ENCODE peak calls at places on chromosomes 2 and 18, in nine cellular contexts. O, S, X, T, I, N, A, M and Y are unnamed samples.

GRCh38 chr2:181554511-181554910 is 97.3 kb downstream of the ITGA4 start:
- DNase-seq in O (no peak), S (no peak), X (no peak), T (no peak), I (no peak), N (no peak), A (no peak), M (no peak), Y (no peak)

GRCh38 chr2:44286884-44287638 is 11.8 kb downstream of the SLC3A1 start:
- DNase-seq in O (no peak), S (no peak), X (no peak), T (no peak), I (no peak), N (no peak), A (no peak), M (no peak), Y (no peak)

GRCh38 chr2:42905341-42906114 is 113.1 kb upstream of the HAAO start:
- DNase-seq in O (no peak), S (no peak), X (no peak), T (no peak), I (no peak), N (peak), A (peak), M (no peak), Y (no peak)

GRCh38 chr2:3149441-3150217 is 228.0 kb downstream of the EIPR1 start:
- DNase-seq in O (no peak), S (no peak), X (no peak), T (no peak), I (no peak), N (no peak), A (no peak), M (no peak), Y (no peak)

GRCh38 chr2:2524340-2524941 is 193.4 kb upstream of the MYT1L start:
- DNase-seq in O (no peak), S (no peak), X (no peak), T (no peak), I (no peak), N (no peak), A (no peak), M (no peak), Y (no peak)

GRCh38 chr18:23225518-23225917 is 90.2 kb downstream of the CABLES1 start:
- DNase-seq in O (no peak), S (no peak), X (peak), T (no peak), I (no peak), N (peak), A (peak), M (peak), Y (no peak)

GRCh38 chr2:60759654-60760053 is 3.6 kb downstream of the PAPOLG start:
- DNase-seq in O (no peak), S (peak), X (no peak), T (no peak), I (no peak), N (no peak), A (no peak), M (no peak), Y (no peak)

GRCh38 chr18:59144483-59144882 is 4.8 kb downstream of the SEC11C start:
- DNase-seq in O (no peak), S (no peak), X (no peak), T (no peak), I (no peak), N (no peak), A (no peak), M (no peak), Y (no peak)

GRCh38 chr18:73043231-73044000 is 175.6 kb upstream of the NETO1 start:
- DNase-seq in O (no peak), S (no peak), X (no peak), T (no peak), I (peak), N (no peak), A (no peak), M (no peak), Y (no peak)

GRCh38 chr2:156826342-156826933 is 390.3 kb downstream of the GPD2 start:
- DNase-seq in O (no peak), S (no peak), X (peak), T (no peak), I (no peak), N (peak), A (peak), M (peak), Y (no peak)

GRCh38 chr2:65504814-65505697 is 72.7 kb upstream of the SPRED2 start:
- DNase-seq in O (no peak), S (no peak), X (no peak), T (no peak), I (no peak), N (no peak), A (no peak), M (no peak), Y (no peak)

GRCh38 chr2:240635116-240635997 is 10.1 kb downstream of the GPR35 start:
- DNase-seq in O (no peak), S (no peak), X (no peak), T (no peak), I (no peak), N (no peak), A (no peak), M (no peak), Y (no peak)